ENCODE peak calls at places on chromosomes 3 and 15, in four cellular contexts. One of them, this sample, is unnamed. For H3K4me1, the result is how much of the 10 kb centered on the place peaks cover.

GRCh38 chr15:86115138-86115801 is 35.6 kb downstream of the AGBL1 start:
- DNase-seq in mesendoderm: peak
- DNase-seq in GM23338: peak
- DNase-seq in ovary: no peak
- DNase-seq in this sample: no peak

GRCh38 chr3:41574900-41575299 is 375.6 kb downstream of the CTNNB1 start:
- DNase-seq in mesendoderm: peak
- DNase-seq in ovary: no peak
- DNase-seq in GM23338: peak
- DNase-seq in this sample: no peak

GRCh38 chr15:89917442-89918085 is 4.8 kb upstream of the ARPIN start:
- DNase-seq in ovary: no peak
- DNase-seq in GM23338: no peak
- DNase-seq in mesendoderm: no peak
- DNase-seq in this sample: no peak

GRCh38 chr3:134761213-134761612 is 33.8 kb upstream of the EPHB1 start:
- DNase-seq in mesendoderm: no peak
- DNase-seq in ovary: no peak
- DNase-seq in GM23338: no peak
- DNase-seq in this sample: no peak

GRCh38 chr3:71518089-71518488 is 65.4 kb downstream of the FOXP1 start:
- DNase-seq in ovary: no peak
- DNase-seq in mesendoderm: no peak
- DNase-seq in GM23338: no peak
- DNase-seq in this sample: no peak

GRCh38 chr15:88989578-88989977 is 76.4 kb upstream of the MFGE8 start:
- DNase-seq in mesendoderm: no peak
- DNase-seq in ovary: no peak
- DNase-seq in GM23338: no peak
- DNase-seq in this sample: no peak

GRCh38 chr3:122555275-122556071 is 8.6 kb downstream of the PARP9 start:
- DNase-seq in GM23338: no peak
- DNase-seq in mesendoderm: peak
- DNase-seq in ovary: no peak
- DNase-seq in this sample: no peak

GRCh38 chr3:119240101-119240581 is 537 bp downstream of the B4GALT4 start:
- DNase-seq in mesendoderm: peak
- DNase-seq in GM23338: peak
- DNase-seq in ovary: peak
- DNase-seq in this sample: no peak

GRCh38 chr3:133572158-133573053 is 1.1 kb upstream of the CDV3 start:
- DNase-seq in GM23338: peak
- DNase-seq in mesendoderm: peak
- DNase-seq in ovary: peak
- DNase-seq in this sample: peak

GRCh38 chr3:184296616-184297015 is 2.4 kb upstream of the PSMD2 start:
- DNase-seq in GM23338: no peak
- DNase-seq in ovary: no peak
- DNase-seq in mesendoderm: no peak
- DNase-seq in this sample: no peak

GRCh38 chr15:90219421-90220141 is 14.2 kb downstream of the CIB1 start:
- DNase-seq in mesendoderm: peak
- DNase-seq in GM23338: peak
- DNase-seq in ovary: no peak
- DNase-seq in this sample: no peak

GRCh38 chr15:82858932-82859331 is 49.5 kb downstream of the WHAMM start:
- DNase-seq in GM23338: no peak
- DNase-seq in ovary: no peak
- DNase-seq in mesendoderm: no peak
- DNase-seq in this sample: peak

GRCh38 chr3:48428088-48428862 is 1.6 kb downstream of the PLXNB1 start:
- DNase-seq in mesendoderm: peak
- DNase-seq in GM23338: peak
- DNase-seq in ovary: no peak
- DNase-seq in this sample: no peak

GRCh38 chr3:48427630-48427962 is 2.3 kb downstream of the PLXNB1 start:
- DNase-seq in mesendoderm: no peak
- DNase-seq in GM23338: no peak
- DNase-seq in ovary: no peak
- DNase-seq in this sample: no peak

GRCh38 chr3:48426944-48427629 is 2.8 kb downstream of the PLXNB1 start:
- DNase-seq in GM23338: no peak
- DNase-seq in ovary: no peak
- DNase-seq in mesendoderm: no peak
- DNase-seq in this sample: no peak

GRCh38 chr3:48425281-48425812 is 4.5 kb downstream of the PLXNB1 start:
- DNase-seq in ovary: peak
- DNase-seq in GM23338: no peak
- DNase-seq in mesendoderm: no peak
- DNase-seq in this sample: no peak

DNA sequence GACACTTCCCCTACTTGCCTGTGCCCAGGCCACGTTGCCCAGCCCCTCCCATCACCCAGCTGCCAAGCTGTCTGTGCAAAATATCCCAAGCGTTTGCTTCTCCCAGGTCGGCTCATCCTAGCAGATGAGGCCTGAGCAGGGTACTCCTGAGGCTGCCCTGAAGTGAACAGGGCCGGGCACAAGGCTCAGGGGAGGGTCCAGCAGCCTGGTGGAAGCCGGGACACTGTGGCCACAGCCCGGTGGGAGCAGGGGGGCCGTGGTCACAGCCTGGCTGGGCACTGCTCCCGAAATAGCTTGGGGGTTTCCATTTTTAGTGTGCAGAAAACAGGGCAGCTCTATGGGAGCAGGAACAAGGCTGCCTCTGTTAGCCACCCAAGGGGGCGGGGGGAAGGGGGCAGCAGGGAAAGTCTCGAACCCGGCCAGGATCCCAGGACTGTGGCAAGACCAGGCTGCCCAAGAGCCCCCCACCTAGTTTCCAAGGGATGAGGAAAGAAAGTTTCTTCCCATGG is 3.4 kb downstream of the PLXNB1 start:
- DNase-seq in ovary: no peak
- DNase-seq in mesendoderm: no peak
- DNase-seq in GM23338: no peak
- DNase-seq in this sample: no peak
- H3K4me1 ChIP-seq in ovary: under half
- H3K4me1 ChIP-seq in mesendoderm: under half
- H3K4me1 ChIP-seq in GM23338: under half
- H3K4me1 ChIP-seq in this sample: half or more

GRCh38 chr15:31203999-31204398 is 102.5 kb upstream of the TRPM1 start:
- DNase-seq in mesendoderm: no peak
- DNase-seq in GM23338: no peak
- DNase-seq in ovary: no peak
- DNase-seq in this sample: peak

GRCh38 chr15:31197497-31198414 is 96.2 kb upstream of the TRPM1 start:
- DNase-seq in ovary: no peak
- DNase-seq in mesendoderm: peak
- DNase-seq in GM23338: peak
- DNase-seq in this sample: peak

GRCh38 chr15:31206386-31207174 is 105.1 kb upstream of the TRPM1 start:
- DNase-seq in GM23338: no peak
- DNase-seq in ovary: no peak
- DNase-seq in mesendoderm: no peak
- DNase-seq in this sample: peak

GRCh38 chr15:31202953-31203352 is 101.4 kb upstream of the TRPM1 start:
- DNase-seq in ovary: no peak
- DNase-seq in mesendoderm: no peak
- DNase-seq in GM23338: no peak
- DNase-seq in this sample: no peak

GRCh38 chr15:31200735-31201151 is 99.2 kb upstream of the TRPM1 start:
- DNase-seq in GM23338: peak
- DNase-seq in ovary: peak
- DNase-seq in mesendoderm: peak
- DNase-seq in this sample: peak
- H3K4me1 ChIP-seq in GM23338: under half
- H3K4me1 ChIP-seq in ovary: under half
- H3K4me1 ChIP-seq in mesendoderm: under half
- H3K4me1 ChIP-seq in this sample: under half

GRCh38 chr15:76664411-76664810 is 240.7 kb downstream of the SCAPER start:
- DNase-seq in ovary: no peak
- DNase-seq in GM23338: no peak
- DNase-seq in mesendoderm: no peak
- DNase-seq in this sample: no peak

GRCh38 chr15:76669521-76669920 is 235.6 kb downstream of the SCAPER start:
- DNase-seq in ovary: no peak
- DNase-seq in mesendoderm: no peak
- DNase-seq in GM23338: no peak
- DNase-seq in this sample: no peak

GRCh38 chr15:76664895-76665294 is 240.2 kb downstream of the SCAPER start:
- DNase-seq in ovary: no peak
- DNase-seq in mesendoderm: no peak
- DNase-seq in GM23338: no peak
- DNase-seq in this sample: no peak

GRCh38 chr15:76667943-76668715 is 237.0 kb downstream of the SCAPER start:
- DNase-seq in mesendoderm: no peak
- DNase-seq in ovary: no peak
- DNase-seq in GM23338: no peak
- DNase-seq in this sample: no peak

DNA sequence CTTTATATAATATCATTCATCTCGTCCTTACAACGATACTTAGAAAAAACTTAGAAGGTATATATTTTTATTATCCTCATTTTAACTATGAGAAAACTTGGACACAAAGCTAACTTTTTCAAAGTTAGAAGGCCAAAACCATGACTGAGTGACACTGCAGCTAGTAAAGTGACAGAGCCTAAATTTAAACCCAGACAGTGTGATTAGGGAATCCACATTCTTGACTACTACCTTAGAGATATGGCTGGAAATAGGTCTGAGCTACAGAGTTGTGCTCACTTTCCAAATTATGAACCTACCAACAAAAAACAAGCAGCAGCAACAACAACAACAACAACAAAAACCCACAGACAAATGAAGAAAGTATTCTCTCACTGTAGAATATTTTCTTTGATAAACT is 236.2 kb downstream of the SCAPER start:
- DNase-seq in GM23338: no peak
- DNase-seq in ovary: no peak
- DNase-seq in mesendoderm: peak
- DNase-seq in this sample: no peak
- H3K4me1 ChIP-seq in GM23338: under half
- H3K4me1 ChIP-seq in ovary: under half
- H3K4me1 ChIP-seq in mesendoderm: under half
- H3K4me1 ChIP-seq in this sample: under half

GRCh38 chr3:171986208-171986607 is 53.2 kb upstream of the FNDC3B start:
- DNase-seq in GM23338: no peak
- DNase-seq in ovary: no peak
- DNase-seq in mesendoderm: no peak
- DNase-seq in this sample: no peak
- H3K4me1 ChIP-seq in GM23338: under half
- H3K4me1 ChIP-seq in ovary: under half
- H3K4me1 ChIP-seq in mesendoderm: under half
- H3K4me1 ChIP-seq in this sample: under half

GRCh38 chr3:54053882-54054281 is 68.5 kb upstream of the CACNA2D3 start:
- DNase-seq in GM23338: no peak
- DNase-seq in mesendoderm: no peak
- DNase-seq in ovary: no peak
- DNase-seq in this sample: no peak
- H3K4me1 ChIP-seq in GM23338: under half
- H3K4me1 ChIP-seq in mesendoderm: under half
- H3K4me1 ChIP-seq in ovary: under half
- H3K4me1 ChIP-seq in this sample: under half

GRCh38 chr3:30628188-30628930 is 22.0 kb downstream of the TGFBR2 start:
- DNase-seq in GM23338: peak
- DNase-seq in ovary: no peak
- DNase-seq in mesendoderm: peak
- DNase-seq in this sample: no peak
- H3K4me1 ChIP-seq in GM23338: under half
- H3K4me1 ChIP-seq in ovary: under half
- H3K4me1 ChIP-seq in mesendoderm: under half
- H3K4me1 ChIP-seq in this sample: under half

GRCh38 chr3:169100616-169101015 is 562.9 kb downstream of the MECOM start:
- DNase-seq in mesendoderm: no peak
- DNase-seq in ovary: no peak
- DNase-seq in GM23338: no peak
- DNase-seq in this sample: no peak

GRCh38 chr3:169104972-169105371 is 558.5 kb downstream of the MECOM start:
- DNase-seq in GM23338: no peak
- DNase-seq in ovary: no peak
- DNase-seq in mesendoderm: no peak
- DNase-seq in this sample: no peak

GRCh38 chr3:169104541-169104940 is 559.0 kb downstream of the MECOM start:
- DNase-seq in mesendoderm: no peak
- DNase-seq in ovary: no peak
- DNase-seq in GM23338: no peak
- DNase-seq in this sample: no peak

GRCh38 chr3:169106662-169107061 is 556.9 kb downstream of the MECOM start:
- DNase-seq in mesendoderm: no peak
- DNase-seq in ovary: no peak
- DNase-seq in GM23338: no peak
- DNase-seq in this sample: no peak

DNA sequence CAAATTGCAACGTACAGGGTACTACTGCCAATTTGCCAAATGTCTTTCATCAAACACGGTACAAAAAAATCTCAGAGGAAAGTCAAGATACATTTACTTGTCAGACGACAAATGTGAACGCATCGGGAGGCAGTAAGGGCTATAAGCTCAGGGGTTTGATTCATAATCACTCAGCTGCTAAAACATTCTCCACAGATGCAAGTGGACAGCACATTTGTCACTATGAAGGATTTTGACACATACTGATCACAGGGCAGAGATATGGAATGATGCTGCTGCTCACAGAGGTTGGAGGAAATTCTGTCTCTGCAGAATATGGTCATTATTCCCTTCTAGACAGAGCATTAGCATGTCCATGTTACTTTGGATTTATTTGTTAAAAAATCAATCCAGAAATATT is 559.6 kb downstream of the MECOM start:
- DNase-seq in mesendoderm: no peak
- DNase-seq in GM23338: no peak
- DNase-seq in ovary: no peak
- DNase-seq in this sample: no peak
- H3K4me1 ChIP-seq in mesendoderm: under half
- H3K4me1 ChIP-seq in GM23338: under half
- H3K4me1 ChIP-seq in ovary: under half
- H3K4me1 ChIP-seq in this sample: under half

DNA sequence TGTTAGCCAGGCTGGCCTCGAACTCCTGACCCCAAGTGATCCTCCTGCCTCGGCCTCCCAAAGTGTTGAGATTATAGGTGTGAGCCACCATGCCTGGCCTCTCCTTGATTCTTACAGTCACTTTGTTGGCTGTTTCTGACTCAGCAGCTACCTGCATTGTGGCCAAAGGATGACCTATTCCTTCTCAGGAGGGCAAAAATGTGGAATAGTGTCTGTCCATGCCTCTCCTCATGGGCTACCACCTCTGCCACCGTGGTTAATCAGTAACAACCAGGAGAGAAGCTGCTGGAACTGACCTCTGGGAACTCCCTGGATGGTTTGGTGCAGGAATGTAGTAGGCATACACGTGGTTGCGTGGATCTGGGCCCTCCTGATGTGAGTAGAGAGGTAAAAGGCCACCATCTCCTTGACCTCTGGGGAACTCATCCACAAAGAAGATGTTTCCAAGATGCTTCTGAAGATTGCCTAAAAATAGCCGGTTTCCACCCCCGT is 63.3 kb downstream of the FLNB start:
- DNase-seq in ovary: no peak
- DNase-seq in GM23338: no peak
- DNase-seq in mesendoderm: no peak
- DNase-seq in this sample: no peak
- H3K4me1 ChIP-seq in ovary: under half
- H3K4me1 ChIP-seq in GM23338: under half
- H3K4me1 ChIP-seq in mesendoderm: under half
- H3K4me1 ChIP-seq in this sample: under half